ENCODE peak calls at places on chromosomes 7 and 10, in four cellular contexts. One of them, this sample, is unnamed.

GRCh38 chr7:47435889-47436312 is 146.0 kb downstream of the TNS3 start:
- DNase-seq in suprapubic skin: no peak
- DNase-seq in astrocyte of the spinal cord: peak; percentile 89
- DNase-seq in type B pancreatic cell: no peak
- DNase-seq in this sample: no peak

GRCh38 chr7:40700653-40701475 is 566.1 kb downstream of the SUGCT start:
- DNase-seq in astrocyte of the spinal cord: peak; percentile 29
- DNase-seq in suprapubic skin: no peak
- DNase-seq in type B pancreatic cell: no peak
- DNase-seq in this sample: no peak

GRCh38 chr7:1230411-1231213 is 2.1 kb upstream of the UNCX start:
- DNase-seq in type B pancreatic cell: no peak
- DNase-seq in astrocyte of the spinal cord: no peak
- DNase-seq in suprapubic skin: no peak
- DNase-seq in this sample: no peak

GRCh38 chr7:149003018-149003417 is 25.3 kb downstream of the PDIA4 start:
- DNase-seq in astrocyte of the spinal cord: no peak
- DNase-seq in type B pancreatic cell: no peak
- DNase-seq in suprapubic skin: no peak
- DNase-seq in this sample: no peak

GRCh38 chr10:47042815-47043750 is 131.9 kb downstream of the PTPN20 start:
- DNase-seq in type B pancreatic cell: no peak
- DNase-seq in astrocyte of the spinal cord: no peak
- DNase-seq in suprapubic skin: no peak
- DNase-seq in this sample: no peak

GRCh38 chr10:124875596-124875995 is 66.3 kb upstream of the ZRANB1 start:
- DNase-seq in astrocyte of the spinal cord: peak; percentile 27
- DNase-seq in type B pancreatic cell: no peak
- DNase-seq in suprapubic skin: no peak
- DNase-seq in this sample: no peak

GRCh38 chr7:3733541-3734140 is 432.6 kb downstream of the SDK1 start:
- DNase-seq in type B pancreatic cell: no peak
- DNase-seq in astrocyte of the spinal cord: peak; percentile 74
- DNase-seq in suprapubic skin: no peak
- DNase-seq in this sample: no peak

GRCh38 chr10:99880071-99880835 is 97.8 kb downstream of the ABCC2 start:
- DNase-seq in astrocyte of the spinal cord: no peak
- DNase-seq in suprapubic skin: no peak
- DNase-seq in type B pancreatic cell: no peak
- DNase-seq in this sample: no peak

GRCh38 chr10:119353438-119353837 is 146.1 kb downstream of the GRK5 start:
- DNase-seq in astrocyte of the spinal cord: no peak
- DNase-seq in suprapubic skin: no peak
- DNase-seq in type B pancreatic cell: no peak
- DNase-seq in this sample: no peak

GRCh38 chr10:119358567-119358966 is 151.2 kb downstream of the GRK5 start:
- DNase-seq in astrocyte of the spinal cord: no peak
- DNase-seq in suprapubic skin: no peak
- DNase-seq in type B pancreatic cell: no peak
- DNase-seq in this sample: no peak

GRCh38 chr10:119357389-119358139 is 150.2 kb downstream of the GRK5 start:
- DNase-seq in astrocyte of the spinal cord: peak; percentile 15
- DNase-seq in type B pancreatic cell: no peak
- DNase-seq in suprapubic skin: no peak
- DNase-seq in this sample: no peak

GRCh38 chr10:119358140-119358512 is 150.8 kb downstream of the GRK5 start:
- DNase-seq in suprapubic skin: no peak
- DNase-seq in astrocyte of the spinal cord: no peak
- DNase-seq in type B pancreatic cell: no peak
- DNase-seq in this sample: no peak

GRCh38 chr10:119355930-119356329 is 148.6 kb downstream of the GRK5 start:
- DNase-seq in suprapubic skin: no peak
- DNase-seq in type B pancreatic cell: no peak
- DNase-seq in astrocyte of the spinal cord: no peak
- DNase-seq in this sample: no peak
- TF ChIP-seq CTCF in suprapubic skin: no peak
- TF ChIP-seq CTCF in type B pancreatic cell: peak; percentile 67
- TF ChIP-seq CTCF in astrocyte of the spinal cord: peak; percentile 41
- TF ChIP-seq CTCF in this sample: peak; percentile 47

GRCh38 chr7:123051916-123052315 is 56.4 kb upstream of the TAS2R16 start:
- DNase-seq in suprapubic skin: no peak
- DNase-seq in type B pancreatic cell: no peak
- DNase-seq in astrocyte of the spinal cord: peak; percentile 69
- DNase-seq in this sample: no peak

GRCh38 chr7:123057926-123058325 is 62.4 kb upstream of the TAS2R16 start:
- DNase-seq in suprapubic skin: no peak
- DNase-seq in type B pancreatic cell: no peak
- DNase-seq in astrocyte of the spinal cord: no peak
- DNase-seq in this sample: no peak

GRCh38 chr7:123060446-123060845 is 64.9 kb upstream of the TAS2R16 start:
- DNase-seq in astrocyte of the spinal cord: no peak
- DNase-seq in suprapubic skin: no peak
- DNase-seq in type B pancreatic cell: no peak
- DNase-seq in this sample: no peak

GRCh38 chr7:123054357-123055133 is 59.0 kb upstream of the TAS2R16 start:
- DNase-seq in suprapubic skin: no peak
- DNase-seq in astrocyte of the spinal cord: no peak
- DNase-seq in type B pancreatic cell: no peak
- DNase-seq in this sample: no peak
- TF ChIP-seq CTCF in suprapubic skin: no peak
- TF ChIP-seq CTCF in astrocyte of the spinal cord: peak; percentile 13
- TF ChIP-seq CTCF in type B pancreatic cell: no peak
- TF ChIP-seq CTCF in this sample: no peak

GRCh38 chr10:126846959-126847358 is 58.3 kb upstream of the DOCK1 start:
- DNase-seq in suprapubic skin: no peak
- DNase-seq in astrocyte of the spinal cord: no peak
- DNase-seq in type B pancreatic cell: no peak
- DNase-seq in this sample: no peak
- TF ChIP-seq CTCF in suprapubic skin: no peak
- TF ChIP-seq CTCF in astrocyte of the spinal cord: peak; percentile 13
- TF ChIP-seq CTCF in type B pancreatic cell: peak; percentile 40
- TF ChIP-seq CTCF in this sample: no peak

GRCh38 chr10:75236178-75236825 is 545 bp upstream of the COMTD1 start:
- DNase-seq in type B pancreatic cell: no peak
- DNase-seq in astrocyte of the spinal cord: no peak
- DNase-seq in suprapubic skin: no peak
- DNase-seq in this sample: no peak
- TF ChIP-seq CTCF in type B pancreatic cell: peak; percentile 31
- TF ChIP-seq CTCF in astrocyte of the spinal cord: no peak
- TF ChIP-seq CTCF in suprapubic skin: no peak
- TF ChIP-seq CTCF in this sample: no peak